ENCODE peak calls at places on chromosomes 11 and 22, in four cellular contexts. Y, R, H and M are unnamed samples.

GRCh38 chr22:46482311-46482710 is 55.1 kb downstream of the CELSR1 start:
- DNase-seq in Y (no peak), R (no peak), H (no peak), M (no peak)

GRCh38 chr11:109981028-109981636 is 112.1 kb upstream of the ZC3H12C start:
- DNase-seq in Y (no peak), R (no peak), H (no peak), M (no peak)

GRCh38 chr11:17596711-17597110 is 49.7 kb downstream of the OTOG start:
- DNase-seq in Y (no peak), R (no peak), H (no peak), M (no peak)

GRCh38 chr11:88310246-88310645 is 27.3 kb downstream of the CTSC start:
- DNase-seq in Y (no peak), R (no peak), H (no peak), M (no peak)

GRCh38 chr11:72824811-72825505 is 10.7 kb downstream of the ATG16L2 start:
- DNase-seq in Y (no peak), R (no peak), H (no peak), M (no peak)

GRCh38 chr11:1171223-1171984 is 13.7 kb downstream of the MUC5AC start:
- DNase-seq in Y (no peak), R (no peak), H (no peak), M (no peak)

GRCh38 chr11:67114275-67114896 is 4.7 kb upstream of the KDM2A start:
- DNase-seq in Y (no peak), R (no peak), H (no peak), M (no peak)

GRCh38 chr11:122696662-122697061 is 41.1 kb downstream of the UBASH3B start:
- DNase-seq in Y (no peak), R (no peak), H (no peak), M (no peak)

GRCh38 chr22:50001388-50002231 is 11.0 kb downstream of the IL17REL start:
- DNase-seq in Y (no peak), R (no peak), H (peak; percentile 56), M (no peak)

GRCh38 chr11:126477526-126478275 is 122.2 kb downstream of the ST3GAL4 start:
- DNase-seq in Y (no peak), R (no peak), H (no peak), M (no peak)

GRCh38 chr22:38830026-38830844 is 13.6 kb downstream of the NPTXR start:
- DNase-seq in Y (no peak), R (no peak), H (no peak), M (no peak)

GRCh38 chr11:8605956-8606355 is 11.9 kb upstream of the STK33 start:
- DNase-seq in Y (no peak), R (no peak), H (no peak), M (no peak)

GRCh38 chr11:2137202-2138071 is 1.8 kb downstream of the IGF2 start:
- DNase-seq in Y (no peak), R (peak; percentile 71), H (peak; percentile 89), M (no peak)

GRCh38 chr11:45266693-45267451 is 19.3 kb downstream of the SYT13 start:
- DNase-seq in Y (no peak), R (no peak), H (peak; percentile 56), M (no peak)

GRCh38 chr11:116373107-116373506 is 399.7 kb downstream of the BUD13 start:
- DNase-seq in Y (no peak), R (no peak), H (peak; percentile 49), M (no peak)